ENCODE peak calls at places on chromosomes 7 and 10, in seven cellular contexts. Z, Q, D, I, H, M and W are unnamed samples.

GRCh38 chr7:128068785-128069184 is 37.5 kb upstream of the LRRC4 start:
- DNase-seq in Z (no peak), Q (no peak), D (no peak), I (no peak), H (no peak), M (no peak), W (no peak)

GRCh38 chr7:41621953-41622831 is 80.7 kb downstream of the INHBA start:
- DNase-seq in Z (no peak), Q (no peak), D (no peak), I (no peak), H (no peak), M (no peak), W (peak)

GRCh38 chr10:76461024-76461423 is 1029.6 kb downstream of the LRMDA start:
- DNase-seq in Z (no peak), Q (peak), D (no peak), I (no peak), H (no peak), M (no peak), W (no peak)

GRCh38 chr10:44233561-44234470 is 151.1 kb downstream of the CXCL12 start:
- DNase-seq in Z (no peak), Q (no peak), D (no peak), I (no peak), H (no peak), M (peak), W (no peak)

GRCh38 chr7:155947051-155947450 is 134.8 kb upstream of the SHH start:
- DNase-seq in Z (peak), Q (no peak), D (peak), I (no peak), H (no peak), M (no peak), W (no peak)

GRCh38 chr7:27835408-27835807 is 95.4 kb downstream of the TAX1BP1 start:
- DNase-seq in Z (peak), Q (no peak), D (no peak), I (no peak), H (no peak), M (no peak), W (peak)

GRCh38 chr7:139351027-139351426 is 8.7 kb upstream of the LUC7L2 start:
- DNase-seq in Z (no peak), Q (no peak), D (no peak), I (no peak), H (no peak), M (no peak), W (no peak)

GRCh38 chr10:52027055-52027454 is 287.0 kb upstream of the DKK1 start:
- DNase-seq in Z (peak), Q (no peak), D (no peak), I (no peak), H (no peak), M (no peak), W (no peak)

GRCh38 chr7:6612819-6613218 is 2.6 kb upstream of the ZNF853 start:
- DNase-seq in Z (no peak), Q (no peak), D (no peak), I (no peak), H (no peak), M (no peak), W (no peak)

GRCh38 chr7:116551692-116552091 is 26.9 kb downstream of the CAV1 start:
- DNase-seq in Z (no peak), Q (no peak), D (no peak), I (no peak), H (no peak), M (no peak), W (no peak)

GRCh38 chr10:102602272-102603045 is 41.8 kb upstream of the TRIM8 start:
- DNase-seq in Z (no peak), Q (no peak), D (no peak), I (no peak), H (no peak), M (no peak), W (no peak)

GRCh38 chr10:14839305-14839695 is 1.2 kb downstream of the HSPA14 start:
- DNase-seq in Z (no peak), Q (no peak), D (peak), I (no peak), H (no peak), M (no peak), W (no peak)

GRCh38 chr10:14843327-14843988 is 5.4 kb downstream of the HSPA14 start:
- DNase-seq in Z (no peak), Q (no peak), D (no peak), I (no peak), H (no peak), M (no peak), W (no peak)

GRCh38 chr10:14840178-14840577 is 2.1 kb downstream of the HSPA14 start:
- DNase-seq in Z (no peak), Q (no peak), D (no peak), I (no peak), H (no peak), M (no peak), W (no peak)

GRCh38 chr10:14844948-14845347 is 6.8 kb downstream of the HSPA14 start:
- DNase-seq in Z (no peak), Q (no peak), D (no peak), I (no peak), H (no peak), M (no peak), W (peak)
- TF ChIP-seq POLR2A in Z (no peak), Q (no peak), D (no peak), I (peak), H (no peak), M (no peak), W (no peak)

GRCh38 chr7:107643938-107644703 is 16.5 kb upstream of the SLC26A4 start:
- DNase-seq in Z (peak), Q (no peak), D (no peak), I (no peak), H (no peak), M (no peak), W (peak)
- H3K4me3 ChIP-seq in Z (no peak), Q (no peak), D (no peak), I (no peak), H (no peak), M (no peak), W (no peak)

DNA sequence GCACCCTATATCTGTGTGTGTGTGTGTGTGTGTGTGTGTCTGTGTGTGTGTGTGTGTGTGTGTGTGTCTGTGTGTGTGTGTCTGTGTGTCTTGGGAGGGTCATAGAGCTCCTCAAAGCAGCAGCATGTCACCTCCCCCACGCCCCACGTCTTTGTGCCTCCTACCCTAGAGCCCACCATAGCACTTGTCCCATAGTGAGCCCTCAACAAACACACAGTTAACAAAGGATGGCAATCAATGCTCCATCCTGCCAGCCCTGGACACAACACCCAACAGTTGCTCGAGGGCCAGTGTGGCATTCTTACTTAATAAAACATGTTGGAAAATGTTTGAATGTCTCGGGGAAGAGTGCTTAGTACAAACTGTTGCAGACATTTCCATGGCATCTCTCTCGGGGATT is 30.5 kb downstream of the C10orf53 start:
- DNase-seq in Z (no peak), Q (no peak), D (no peak), I (no peak), H (no peak), M (no peak), W (no peak)
- H3K4me2 ChIP-seq in Z (no peak), Q (no peak), D (no peak), I (no peak), H (no peak), M (no peak), W (no peak)

GRCh38 chr7:5557920-5558401 is 134.3 kb upstream of the TNRC18 start:
- DNase-seq in Z (peak), Q (peak), D (no peak), I (peak), H (no peak), M (no peak), W (no peak)
- TF ChIP-seq POLR2A in Z (no peak), Q (peak), D (no peak), I (peak), H (no peak), M (no peak), W (no peak)

GRCh38 chr10:132664883-132665282 is 121.1 kb downstream of the NKX6-2 start:
- DNase-seq in Z (no peak), Q (no peak), D (no peak), I (no peak), H (no peak), M (no peak), W (no peak)

GRCh38 chr10:132665946-132666732 is 119.8 kb downstream of the NKX6-2 start:
- DNase-seq in Z (peak), Q (no peak), D (peak), I (no peak), H (no peak), M (no peak), W (peak)

GRCh38 chr10:132667613-132668394 is 118.1 kb downstream of the NKX6-2 start:
- DNase-seq in Z (peak), Q (no peak), D (peak), I (no peak), H (no peak), M (no peak), W (peak)

GRCh38 chr10:132669208-132669861 is 116.6 kb downstream of the NKX6-2 start:
- DNase-seq in Z (no peak), Q (no peak), D (no peak), I (no peak), H (no peak), M (no peak), W (no peak)

GRCh38 chr10:132666733-132667612 is 119.0 kb downstream of the NKX6-2 start:
- DNase-seq in Z (peak), Q (no peak), D (no peak), I (no peak), H (no peak), M (no peak), W (no peak)
- H3K4me3 ChIP-seq in Z (no peak), Q (no peak), D (no peak), I (no peak), H (no peak), M (no peak), W (peak)

GRCh38 chr10:117424789-117425649 is 49.8 kb upstream of the PDZD8 start:
- DNase-seq in Z (no peak), Q (peak), D (no peak), I (no peak), H (no peak), M (no peak), W (no peak)
- H3K4me2 ChIP-seq in Z (no peak), Q (peak), D (no peak), I (no peak), H (no peak), M (peak), W (no peak)

GRCh38 chr7:150949971-150950491 is 28.1 kb downstream of the KCNH2 start:
- DNase-seq in Z (no peak), Q (no peak), D (no peak), I (no peak), H (no peak), M (no peak), W (no peak)
- TF ChIP-seq POLR2A in Z (no peak), Q (no peak), D (no peak), I (no peak), H (no peak), M (no peak), W (no peak)

DNA sequence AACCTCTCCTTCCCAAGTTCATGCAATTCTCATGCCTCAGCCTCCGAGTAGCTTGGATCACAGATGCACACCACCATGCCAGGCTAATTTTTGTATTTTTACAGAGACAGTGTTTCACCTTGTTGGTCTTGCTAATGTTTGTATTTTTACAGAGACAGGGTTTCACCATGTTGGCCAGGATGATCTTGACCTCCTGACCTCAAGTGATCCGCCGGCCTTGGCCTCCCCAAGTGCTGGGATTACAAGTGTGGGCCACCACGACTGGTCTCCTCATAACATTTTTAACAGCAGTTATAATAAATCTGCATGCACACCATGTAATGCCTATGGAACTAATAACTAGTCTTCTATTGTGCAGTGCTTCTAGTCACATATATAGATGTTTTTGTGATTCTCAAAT is 123.8 kb upstream of the VKORC1L1 start:
- DNase-seq in Z (no peak), Q (no peak), D (no peak), I (no peak), H (no peak), M (no peak), W (no peak)
- H3K4me3 ChIP-seq in Z (no peak), Q (no peak), D (no peak), I (no peak), H (no peak), M (no peak), W (no peak)

GRCh38 chr7:43876266-43876665 is 6.9 kb upstream of the MRPS24 start:
- DNase-seq in Z (no peak), Q (no peak), D (no peak), I (no peak), H (no peak), M (no peak), W (no peak)
- H3K4me2 ChIP-seq in Z (no peak), Q (no peak), D (no peak), I (no peak), H (no peak), M (no peak), W (no peak)

GRCh38 chr10:97399843-97400545 is 1.1 kb downstream of the RRP12 start:
- DNase-seq in Z (peak), Q (peak), D (peak), I (no peak), H (peak), M (no peak), W (peak)

GRCh38 chr10:97401455-97401919 is 347 bp upstream of the RRP12 start:
- DNase-seq in Z (no peak), Q (no peak), D (no peak), I (no peak), H (no peak), M (no peak), W (no peak)

GRCh38 chr10:97404044-97404443 is 2.9 kb upstream of the RRP12 start:
- DNase-seq in Z (no peak), Q (no peak), D (no peak), I (no peak), H (no peak), M (no peak), W (no peak)

GRCh38 chr10:97396056-97396455 is 5.1 kb downstream of the RRP12 start:
- DNase-seq in Z (no peak), Q (no peak), D (no peak), I (no peak), H (no peak), M (no peak), W (no peak)

DNA sequence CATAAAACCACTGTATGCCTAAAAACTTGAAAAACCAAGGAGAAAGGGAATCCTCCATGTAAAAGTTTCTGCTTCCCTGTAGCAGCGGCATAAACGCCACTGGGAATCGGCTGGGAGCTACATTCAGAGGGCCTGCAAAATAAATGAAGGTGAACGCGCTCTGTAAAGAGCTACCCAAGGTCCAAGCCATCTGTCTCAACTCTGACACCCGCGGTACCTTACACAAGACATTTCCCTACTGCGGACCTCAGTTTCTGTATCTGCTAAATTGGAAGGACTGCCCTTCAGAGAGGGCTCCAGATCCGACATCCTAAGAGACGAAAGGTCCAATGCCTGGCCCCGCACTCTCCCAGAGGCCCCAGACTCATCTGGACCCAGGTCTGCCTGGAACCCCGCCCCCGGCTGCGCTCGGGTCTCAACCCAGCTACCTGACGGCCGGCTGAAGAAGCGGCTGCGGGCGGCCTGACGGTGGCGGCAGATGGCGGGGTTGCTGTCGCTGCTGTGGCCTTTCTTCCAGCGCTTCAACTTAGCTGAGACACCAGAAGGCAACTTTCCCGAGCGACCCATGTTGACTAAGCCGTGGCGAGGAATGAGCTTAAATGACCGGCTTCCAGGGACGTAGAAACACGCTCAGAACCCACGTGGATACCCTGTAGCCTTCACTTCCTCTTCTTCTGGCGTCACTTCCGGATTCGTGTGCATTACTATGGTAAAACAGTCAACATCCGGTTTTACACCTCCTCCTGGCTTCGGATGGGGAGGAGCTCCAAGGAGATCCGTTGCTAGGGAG is at the start of gene RRP12:
- DNase-seq in Z (peak), Q (peak), D (peak), I (peak), H (peak), M (peak), W (peak)
- TF ChIP-seq POLR2A in Z (peak), Q (peak), D (peak), I (peak), H (peak), M (peak), W (no peak)